ENCODE peak calls at places on chromosome 4, in ten cellular contexts. H is aorta, W is AML-193, X is T-cell, U is fibroblast of pulmonary artery, S is GDM1, N is lower leg skin, B is adrenal gland, Z is AG20443, I is sigmoid colon. F is an unnamed sample.

GRCh38 chr4:77022581-77023133 is 53.1 kb downstream of the CCNI start:
- DNase-seq in S (no peak), B (no peak), X (no peak), H (no peak), W (no peak), Z (peak), N (no peak), U (peak), I (no peak), F (no peak)

GRCh38 chr4:17515724-17516407 is 901 bp downstream of the CLRN2 start:
- DNase-seq in U (no peak), W (no peak), X (no peak), N (no peak), H (no peak), S (no peak), Z (no peak), B (no peak), I (no peak), F (no peak)

GRCh38 chr4:13476915-13477314 is 7.2 kb downstream of the RAB28 start:
- DNase-seq in Z (peak), U (peak), S (no peak), I (no peak), H (no peak), B (no peak), X (no peak), N (no peak), W (no peak), F (no peak)

GRCh38 chr4:179307297-179308136 is 1865.3 kb upstream of the AGA start:
- DNase-seq in B (peak), Z (peak), U (peak), W (peak), N (no peak), X (no peak), S (peak), H (no peak), I (no peak), F (no peak)

GRCh38 chr4:24978291-24979072 is 52.3 kb downstream of the LGI2 start:
- DNase-seq in H (no peak), N (no peak), Z (peak), X (no peak), S (no peak), I (no peak), W (no peak), U (no peak), B (peak), F (no peak)

GRCh38 chr4:81142744-81143143 is 72.3 kb downstream of the PRKG2 start:
- DNase-seq in H (no peak), N (no peak), Z (peak), W (no peak), I (no peak), U (peak), B (no peak), X (no peak), S (no peak), F (no peak)

GRCh38 chr4:113159901-113160545 is 110.6 kb downstream of the ANK2 start:
- DNase-seq in S (no peak), W (no peak), Z (no peak), H (no peak), I (no peak), N (no peak), U (no peak), B (no peak), X (no peak), F (no peak)

GRCh38 chr4:172308078-172308477 is 494.9 kb downstream of the GALNTL6 start:
- DNase-seq in U (no peak), H (no peak), S (no peak), X (no peak), B (no peak), Z (no peak), N (no peak), W (no peak), I (no peak), F (no peak)

GRCh38 chr4:56370377-56370776 is 16.9 kb downstream of the AASDH start:
- DNase-seq in S (no peak), B (no peak), H (no peak), I (no peak), N (no peak), W (no peak), Z (no peak), U (no peak), X (no peak), F (no peak)

GRCh38 chr4:80989921-80990544 is 40.5 kb upstream of the BMP3 start:
- DNase-seq in H (no peak), X (no peak), N (no peak), B (peak), U (peak), I (no peak), S (no peak), W (peak), Z (peak), F (peak)

F was measured in smooth muscle cell of the brain vasculature.